ENCODE peak calls at places on chromosomes 11 and 22, in ten cellular contexts. J, C, K, A, G, D, N, F, Q and S are unnamed samples.

GRCh38 chr11:100860318-100860896 is 173.3 kb downstream of the ARHGAP42 start:
- DNase-seq in J (no peak), C (no peak), K (no peak), A (no peak), G (no peak), D (no peak), N (no peak), F (no peak), Q (no peak), S (no peak)

GRCh38 chr22:29073618-29074275 is 912 bp downstream of the KREMEN1 start:
- DNase-seq in J (no peak), C (no peak), K (no peak), A (no peak), G (no peak), D (no peak), N (peak), F (peak), Q (peak), S (no peak)

GRCh38 chr11:122978303-122978620 is 3.4 kb downstream of the BSX start:
- DNase-seq in J (no peak), C (no peak), K (no peak), A (no peak), G (no peak), D (no peak), N (no peak), F (no peak), Q (peak), S (no peak)

GRCh38 chr22:40889116-40889515 is 27.2 kb upstream of the DNAJB7 start:
- DNase-seq in J (no peak), C (no peak), K (no peak), A (no peak), G (no peak), D (no peak), N (no peak), F (no peak), Q (no peak), S (no peak)

GRCh38 chr22:45816771-45817170 is 145.1 kb downstream of the ATXN10 start:
- DNase-seq in J (no peak), C (no peak), K (no peak), A (no peak), G (no peak), D (no peak), N (no peak), F (no peak), Q (no peak), S (no peak)

GRCh38 chr11:75423721-75424120 is 9.3 kb downstream of the KLHL35 start:
- DNase-seq in J (no peak), C (no peak), K (no peak), A (no peak), G (no peak), D (no peak), N (no peak), F (no peak), Q (no peak), S (no peak)

GRCh38 chr11:76048763-76049162 is 157.5 kb downstream of the WNT11 start:
- DNase-seq in J (no peak), C (peak), K (no peak), A (no peak), G (no peak), D (no peak), N (no peak), F (peak), Q (peak), S (no peak)

GRCh38 chr22:46525681-46526483 is 11.5 kb downstream of the CELSR1 start:
- DNase-seq in J (no peak), C (no peak), K (no peak), A (no peak), G (peak), D (no peak), N (no peak), F (no peak), Q (no peak), S (no peak)

GRCh38 chr22:44171486-44172076 is 9.1 kb upstream of the PARVG start:
- DNase-seq in J (no peak), C (no peak), K (no peak), A (no peak), G (no peak), D (no peak), N (no peak), F (no peak), Q (no peak), S (no peak)

GRCh38 chr11:118961591-118961990 is 5.5 kb downstream of the UPK2 start:
- DNase-seq in J (no peak), C (no peak), K (no peak), A (no peak), G (no peak), D (no peak), N (no peak), F (no peak), Q (no peak), S (no peak)

GRCh38 chr11:61728940-61729219 is 23.6 kb upstream of the MYRF start:
- DNase-seq in J (no peak), C (peak), K (no peak), A (no peak), G (peak), D (no peak), N (peak), F (no peak), Q (no peak), S (no peak)

GRCh38 chr22:22050141-22050775 is 67.7 kb upstream of the TOP3B start:
- DNase-seq in J (no peak), C (no peak), K (no peak), A (no peak), G (no peak), D (no peak), N (no peak), F (no peak), Q (no peak), S (no peak)

GRCh38 chr22:19889951-19890350 is 35.3 kb upstream of the GNB1L start:
- DNase-seq in J (no peak), C (no peak), K (no peak), A (no peak), G (no peak), D (no peak), N (no peak), F (no peak), Q (no peak), S (no peak)

GRCh38 chr22:45290410-45290936 is 5.7 kb downstream of the UPK3A start:
- DNase-seq in J (no peak), C (no peak), K (no peak), A (no peak), G (peak), D (no peak), N (peak), F (peak), Q (peak), S (no peak)

GRCh38 chr22:19717691-19718254 is 3.5 kb downstream of the SEPTIN5 start:
- DNase-seq in J (peak), C (peak), K (no peak), A (no peak), G (peak), D (peak), N (peak), F (peak), Q (peak), S (peak)

GRCh38 chr22:18970180-18970947 is 34.3 kb upstream of the PRODH start:
- DNase-seq in J (no peak), C (no peak), K (no peak), A (no peak), G (no peak), D (no peak), N (peak), F (peak), Q (peak), S (no peak)

GRCh38 chr11:26348776-26349175 is 16.8 kb downstream of the ANO3 start:
- DNase-seq in J (no peak), C (no peak), K (no peak), A (no peak), G (no peak), D (no peak), N (no peak), F (no peak), Q (no peak), S (no peak)

GRCh38 chr11:33515347-33515746 is 185.3 kb downstream of the C11orf91 start:
- DNase-seq in J (no peak), C (peak), K (no peak), A (no peak), G (no peak), D (no peak), N (no peak), F (no peak), Q (no peak), S (peak)

GRCh38 chr11:69249086-69249640 is 44.8 kb upstream of the MYEOV start:
- DNase-seq in J (no peak), C (no peak), K (no peak), A (no peak), G (no peak), D (no peak), N (no peak), F (no peak), Q (no peak), S (no peak)

GRCh38 chr11:62974848-62975522 is 9.8 kb downstream of the SLC22A6 start:
- DNase-seq in J (no peak), C (peak), K (no peak), A (peak), G (peak), D (no peak), N (peak), F (peak), Q (peak), S (no peak)

GRCh38 chr11:46071091-46071490 is 50.2 kb downstream of the PHF21A start:
- DNase-seq in J (no peak), C (no peak), K (no peak), A (no peak), G (no peak), D (no peak), N (no peak), F (no peak), Q (no peak), S (no peak)

GRCh38 chr11:15327786-15328231 is 213.1 kb downstream of the INSC start:
- DNase-seq in J (no peak), C (peak), K (no peak), A (no peak), G (peak), D (no peak), N (peak), F (peak), Q (peak), S (no peak)

GRCh38 chr11:102144357-102145342 is 34.4 kb downstream of the YAP1 start:
- DNase-seq in J (no peak), C (no peak), K (no peak), A (peak), G (no peak), D (no peak), N (peak), F (no peak), Q (no peak), S (no peak)

GRCh38 chr22:29145321-29146072 is 60.2 kb upstream of the EMID1 start:
- DNase-seq in J (no peak), C (no peak), K (no peak), A (no peak), G (no peak), D (no peak), N (no peak), F (no peak), Q (no peak), S (no peak)

GRCh38 chr11:60988658-60989057 is 17.2 kb downstream of the CD6 start:
- DNase-seq in J (no peak), C (no peak), K (no peak), A (no peak), G (no peak), D (no peak), N (no peak), F (no peak), Q (no peak), S (no peak)

GRCh38 chr11:11366793-11367192 is 13.7 kb upstream of the CSNK2A3 start:
- DNase-seq in J (no peak), C (no peak), K (no peak), A (no peak), G (no peak), D (no peak), N (no peak), F (no peak), Q (no peak), S (no peak)

GRCh38 chr11:12838463-12839120 is 164.4 kb downstream of the TEAD1 start:
- DNase-seq in J (no peak), C (peak), K (no peak), A (no peak), G (no peak), D (no peak), N (peak), F (no peak), Q (no peak), S (no peak)

GRCh38 chr11:116505466-116506247 is 267.1 kb downstream of the BUD13 start:
- DNase-seq in J (no peak), C (no peak), K (no peak), A (no peak), G (no peak), D (no peak), N (no peak), F (no peak), Q (no peak), S (no peak)

GRCh38 chr11:9142732-9143131 is 51.3 kb upstream of the SCUBE2 start:
- DNase-seq in J (peak), C (no peak), K (no peak), A (no peak), G (no peak), D (no peak), N (no peak), F (no peak), Q (no peak), S (no peak)

GRCh38 chr11:28836285-28837081 is 728.3 kb downstream of the METTL15 start:
- DNase-seq in J (no peak), C (no peak), K (no peak), A (peak), G (peak), D (no peak), N (peak), F (no peak), Q (peak), S (no peak)

GRCh38 chr11:13535819-13536218 is 40.0 kb upstream of the PTH start:
- DNase-seq in J (no peak), C (no peak), K (no peak), A (no peak), G (no peak), D (no peak), N (peak), F (no peak), Q (no peak), S (no peak)